ENCODE peak calls at places on chromosomes 12 and 14, in five cellular contexts. J is B cell, X is foreskin fibroblast, N is AG04450, R is fibroblast of mammary gland. L is an unnamed sample.
A peak's percentile ranks its signal among the peaks of the same experiment; 100 is the strongest.

GRCh38 chr14:33475623-33476022 is 475.3 kb downstream of the EGLN3 start:
- DNase-seq in R (peak; percentile 17), N (no peak), J (no peak), X (peak; percentile 2), L (no peak)

GRCh38 chr14:100391777-100392176 is 68.6 kb downstream of the SLC25A47 start:
- DNase-seq in X (peak; percentile 59), R (peak; percentile 42), J (no peak), N (no peak), L (no peak)

GRCh38 chr12:131176926-131177325 is 223.2 kb downstream of the ADGRD1 start:
- DNase-seq in J (no peak), X (no peak), R (no peak), N (no peak), L (no peak)

GRCh38 chr12:106235770-106236169 is 12.1 kb downstream of the CKAP4 start:
- DNase-seq in J (no peak), R (no peak), N (no peak), X (no peak), L (no peak)

GRCh38 chr12:108516511-108517275 is 1.6 kb downstream of the FICD start:
- DNase-seq in R (peak; percentile 21), X (no peak), N (no peak), J (no peak), L (no peak)

GRCh38 chr12:60101715-60102114 is 505.9 kb downstream of the SLC16A7 start:
- DNase-seq in J (no peak), X (peak; percentile 75), R (peak; percentile 29), N (no peak), L (no peak)

GRCh38 chr12:93786669-93787397 is 109.7 kb downstream of the CRADD start:
- DNase-seq in J (no peak), X (no peak), N (no peak), R (peak; percentile 64), L (no peak)

GRCh38 chr14:61472025-61472672 is 150.8 kb downstream of the PRKCH start:
- DNase-seq in X (peak; percentile 97), R (peak; percentile 99), J (no peak), N (peak; percentile 95), L (no peak)

GRCh38 chr14:49051328-49052060 is 534.7 kb downstream of the RPS29 start:
- DNase-seq in X (no peak), R (peak; percentile 35), N (no peak), J (no peak), L (no peak)

GRCh38 chr12:88314706-88315105 is 172.6 kb downstream of the TMTC3 start:
- DNase-seq in X (no peak), J (no peak), N (no peak), R (no peak), L (no peak)

GRCh38 chr12:128267246-128267622 is 264 bp downstream of the TMEM132C start:
- DNase-seq in J (no peak), R (no peak), N (no peak), X (no peak), L (peak; percentile 67)

GRCh38 chr12:28620281-28620680 is 430.0 kb downstream of the CCDC91 start:
- DNase-seq in N (no peak), X (no peak), R (no peak), J (no peak), L (no peak)

GRCh38 chr12:67957383-67957782 is 31.9 kb upstream of the IFNG-AS1 start:
- DNase-seq in N (no peak), R (peak; percentile 34), J (no peak), X (no peak), L (no peak)

GRCh38 chr14:74018704-74019407 is at the start of the genes BBOF1 and ENTPD5:
- DNase-seq in X (peak; percentile 89), N (peak; percentile 46), J (peak; percentile 78), R (peak; percentile 80), L (peak; percentile 89)

GRCh38 chr12:10212623-10213131 is at the start of gene GABARAPL1:
- DNase-seq in X (peak; percentile 74), J (peak; percentile 64), R (peak; percentile 77), N (peak; percentile 61), L (peak; percentile 87)

GRCh38 chr14:64463198-64463597 is 2.1 kb upstream of the AKAP5 start:
- DNase-seq in N (no peak), R (no peak), X (no peak), J (no peak), L (no peak)

GRCh38 chr14:76956253-76957090 is 72.0 kb downstream of the IRF2BPL start:
- DNase-seq in N (peak; percentile 59), X (peak; percentile 98), J (peak; percentile 84), R (peak; percentile 90), L (peak; percentile 95)

GRCh38 chr12:22653790-22654189 is 28.8 kb downstream of the ETNK1 start:
- DNase-seq in J (no peak), N (no peak), R (no peak), X (no peak), L (no peak)

GRCh38 chr12:6840428-6841138 is at the start of gene GNB3:
- DNase-seq in J (no peak), R (no peak), X (no peak), N (no peak), L (no peak)

GRCh38 chr12:6845395-6845794 is 4.7 kb downstream of the GNB3 start:
- DNase-seq in X (no peak), R (no peak), N (no peak), J (no peak), L (no peak)

GRCh38 chr12:6841139-6841515 is 402 bp downstream of the GNB3 start:
- DNase-seq in R (no peak), J (no peak), N (no peak), X (no peak), L (no peak)

GRCh38 chr12:6842075-6842474 is 1.4 kb downstream of the GNB3 start:
- DNase-seq in J (no peak), X (no peak), R (no peak), N (no peak), L (no peak)

GRCh38 chr12:6843118-6843902 is 2.6 kb downstream of the GNB3 start:
- DNase-seq in R (no peak), J (no peak), X (no peak), N (no peak), L (no peak)
- TF ChIP-seq CTCF in R (no peak), J (no peak), X (no peak), N (no peak), L (no peak)

DNA sequence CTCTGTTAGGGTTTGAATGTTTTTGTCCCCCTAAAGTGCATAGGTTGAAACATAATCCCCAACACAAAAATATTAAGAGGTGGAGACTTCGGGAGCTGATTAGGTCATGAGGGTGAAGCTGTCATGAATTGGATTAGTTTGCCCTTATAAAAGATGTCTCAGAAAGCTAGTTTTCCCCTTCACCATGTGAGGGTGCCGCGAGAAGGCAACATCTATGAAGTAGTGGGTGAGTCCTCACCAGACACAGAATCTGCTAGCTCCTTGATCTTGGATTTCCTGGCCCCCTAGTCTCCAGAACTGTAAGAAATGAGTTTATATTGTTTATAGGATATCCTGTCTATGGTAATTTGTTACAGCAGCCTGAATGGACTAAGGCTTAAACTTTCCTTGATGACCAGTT is 301.5 kb upstream of the ATP2B1 start:
- DNase-seq in R (no peak), N (no peak), J (no peak), X (no peak), L (no peak)
- TF ChIP-seq CTCF in R (no peak), N (no peak), J (no peak), X (no peak), L (no peak)

GRCh38 chr12:321606-322326 is 59.1 kb upstream of the SLC6A13 start:
- DNase-seq in X (no peak), J (no peak), R (peak; percentile 15), N (no peak), L (no peak)
- TF ChIP-seq CTCF in X (no peak), J (no peak), R (peak; percentile 22), N (no peak), L (no peak)

GRCh38 chr12:53233671-53234091 is 1.7 kb upstream of the RARG start:
- DNase-seq in X (no peak), R (peak; percentile 55), N (no peak), J (no peak), L (peak; percentile 55)

GRCh38 chr12:53234236-53234635 is 2.2 kb upstream of the RARG start:
- DNase-seq in J (no peak), N (no peak), X (no peak), R (no peak), L (no peak)

GRCh38 chr12:53230971-53231858 is 794 bp downstream of the RARG start:
- DNase-seq in X (no peak), N (no peak), R (no peak), J (peak; percentile 20), L (no peak)

GRCh38 chr12:53232641-53233538 is 881 bp upstream of the RARG start:
- DNase-seq in J (peak; percentile 39), X (no peak), R (peak; percentile 21), N (no peak), L (peak; percentile 78)

DNA sequence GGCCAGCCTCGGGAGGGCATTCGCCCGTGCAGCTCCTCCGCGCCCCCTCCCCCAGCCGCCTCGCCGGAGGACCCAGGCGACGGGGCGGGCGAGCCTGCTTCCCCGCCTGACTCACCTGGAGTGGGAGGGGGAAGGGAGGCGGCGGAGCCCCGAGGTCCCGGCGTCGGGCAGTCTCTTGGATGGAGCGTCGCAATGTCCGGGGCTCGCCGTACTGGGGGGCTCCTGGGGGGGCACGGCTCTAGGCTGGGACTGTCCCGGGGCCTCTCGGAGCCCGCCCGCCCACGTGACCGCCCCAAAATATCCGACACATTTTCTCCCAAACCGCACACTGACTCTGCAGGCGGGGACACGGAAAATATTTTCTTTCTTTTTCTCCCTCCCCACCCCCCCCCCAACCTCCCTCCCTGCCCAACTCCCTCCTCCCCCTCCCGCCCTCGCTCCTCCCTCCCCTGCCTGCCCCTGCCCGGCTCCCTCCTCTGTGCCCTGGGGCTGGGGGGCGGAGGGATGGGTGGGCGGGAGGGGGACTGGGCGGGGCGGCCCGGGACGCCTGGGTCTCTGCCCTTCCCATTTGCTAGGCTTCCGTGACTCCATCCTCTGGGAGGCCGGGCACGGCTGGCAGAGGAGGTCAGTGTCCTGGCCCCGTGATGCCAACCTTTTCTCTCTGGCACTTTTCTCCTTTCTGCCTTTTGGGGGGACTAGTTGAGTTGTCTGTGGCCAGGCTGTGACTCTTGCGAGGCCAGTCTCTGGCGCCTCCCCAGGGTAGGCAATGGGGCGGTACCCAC is at the start of gene RARG:
- DNase-seq in R (peak; percentile 22), N (no peak), X (no peak), J (peak; percentile 48), L (peak; percentile 78)
- TF ChIP-seq CTCF in R (no peak), N (no peak), X (no peak), J (no peak), L (no peak)

DNA sequence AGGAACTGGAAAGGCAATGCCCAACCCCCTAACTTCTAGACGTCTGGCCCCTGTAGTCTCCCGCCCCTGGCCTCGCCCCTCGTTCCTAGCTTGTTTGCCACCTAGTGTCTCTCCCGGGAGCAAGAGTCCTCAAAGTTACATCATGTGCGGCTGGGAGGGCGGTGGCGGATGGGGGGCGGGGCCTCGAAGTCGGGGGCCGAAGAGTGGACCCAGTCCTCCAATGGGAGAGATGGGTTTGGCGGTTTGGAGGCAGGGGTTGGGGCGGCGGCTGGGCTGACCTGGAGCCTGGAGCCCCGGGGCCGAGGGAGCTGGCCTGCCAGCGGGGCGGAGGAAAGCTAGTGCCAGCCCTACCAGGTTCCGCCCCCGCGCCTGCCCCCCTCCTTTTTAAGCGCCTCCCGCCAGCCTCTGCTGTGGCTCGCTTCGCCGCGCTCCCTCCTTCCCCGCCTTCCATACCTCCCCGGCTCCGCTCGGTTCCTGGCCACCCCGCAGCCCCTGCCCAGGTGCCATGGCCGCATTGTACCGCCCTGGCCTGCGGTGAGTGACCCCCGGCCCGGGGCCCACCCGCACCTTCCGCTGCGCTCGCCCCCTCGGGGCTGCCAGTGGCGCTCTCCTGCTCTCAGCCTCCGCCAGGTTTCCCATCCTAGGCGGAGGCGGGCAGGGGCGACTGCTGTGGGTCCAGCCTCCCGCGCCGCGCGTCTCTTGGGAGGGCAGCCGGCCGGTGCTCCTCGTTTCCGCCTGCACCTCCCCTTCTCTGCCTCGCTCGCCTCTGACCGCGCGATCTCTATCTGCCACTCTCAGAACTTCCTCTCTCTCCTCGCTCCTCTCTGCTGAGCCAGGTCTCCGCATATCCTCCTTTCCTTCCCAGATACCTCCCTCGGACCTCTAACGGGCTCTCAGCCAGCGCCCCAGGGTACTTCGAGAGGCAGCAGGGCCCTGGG is at the start of gene PCK2:
- DNase-seq in N (peak; percentile 73), J (peak; percentile 68), X (peak; percentile 80), R (peak; percentile 72), L (peak; percentile 96)
- TF ChIP-seq CTCF in N (no peak), J (peak; percentile 28), X (no peak), R (peak; percentile 12), L (no peak)